ENCODE peak calls at places on chromosomes 3 and 15, in six cellular contexts. O is AG04449; L is CD8-positive, alpha-beta T cell; B is lower leg skin; Q is left ventricle myocardium inferior; K is RWPE1. E is an unnamed sample.

GRCh38 chr3:147653309-147653923 is 244.3 kb downstream of the ZIC1 start:
- DNase-seq in Q (no peak), K (no peak), O (no peak), L (no peak), B (no peak), E (no peak)

GRCh38 chr15:43370310-43370974 is 401 bp downstream of the ZSCAN29 start:
- DNase-seq in K (peak; percentile 53), L (no peak), Q (peak; percentile 15), O (no peak), B (no peak), E (no peak)

GRCh38 chr15:52733078-52733477 is 53.9 kb upstream of the ATOSA start:
- DNase-seq in O (no peak), B (no peak), K (no peak), Q (no peak), L (no peak), E (no peak)

GRCh38 chr3:73021301-73021700 is 24.7 kb downstream of the PPP4R2 start:
- DNase-seq in O (no peak), Q (no peak), L (no peak), K (no peak), B (no peak), E (no peak)

GRCh38 chr3:4417449-4417848 is 49.6 kb downstream of the SUMF1 start:
- DNase-seq in L (no peak), O (no peak), B (no peak), K (peak; percentile 6), Q (no peak), E (no peak)

GRCh38 chr15:65611888-65612615 is 1.1 kb upstream of the INTS14 start:
- DNase-seq in Q (no peak), K (no peak), L (no peak), O (no peak), B (no peak), E (no peak)

GRCh38 chr15:41913251-41913650 is 19.4 kb upstream of the SPTBN5 start:
- DNase-seq in Q (no peak), L (no peak), B (no peak), O (no peak), K (no peak), E (no peak)

GRCh38 chr3:101842245-101842934 is 6.9 kb upstream of the NFKBIZ start:
- DNase-seq in O (no peak), Q (no peak), L (no peak), K (no peak), B (no peak), E (no peak)

GRCh38 chr3:106049876-106050275 is 181.1 kb upstream of the CBLB start:
- DNase-seq in Q (no peak), O (no peak), L (no peak), B (no peak), K (no peak), E (no peak)

GRCh38 chr3:38397320-38397719 is 50.7 kb downstream of the XYLB start:
- DNase-seq in Q (peak; percentile 24), K (peak; percentile 21), B (no peak), L (no peak), O (no peak), E (no peak)

GRCh38 chr3:187165144-187165543 is 25.8 kb upstream of the RPL39L start:
- DNase-seq in O (no peak), K (peak; percentile 59), Q (no peak), L (no peak), B (no peak), E (no peak)

GRCh38 chr15:64429448-64429847 is 30.9 kb upstream of the ZNF609 start:
- DNase-seq in O (no peak), Q (no peak), K (no peak), B (no peak), L (no peak), E (no peak)

GRCh38 chr3:191414286-191414685 is 46.7 kb upstream of the PYDC2 start:
- DNase-seq in O (no peak), B (no peak), K (no peak), Q (no peak), L (no peak), E (no peak)

GRCh38 chr3:127915115-127915936 is at the start of gene KBTBD12:
- DNase-seq in Q (peak; percentile 62), L (no peak), O (no peak), K (no peak), B (no peak), E (no peak)

GRCh38 chr3:47899495-47900108 is 96.7 kb downstream of the DHX30 start:
- DNase-seq in O (no peak), K (no peak), L (no peak), B (no peak), Q (no peak), E (no peak)

GRCh38 chr15:44726136-44726535 is 10.2 kb upstream of the TRIM69 start:
- DNase-seq in Q (no peak), L (no peak), B (no peak), K (no peak), O (no peak), E (no peak)

GRCh38 chr3:45943207-45943846 is at the start of gene CXCR6:
- DNase-seq in B (peak; percentile 53), L (no peak), Q (no peak), K (no peak), O (no peak), E (no peak)

GRCh38 chr15:73329501-73330200 is 39.1 kb downstream of the HCN4 start:
- DNase-seq in K (no peak), L (no peak), O (no peak), Q (no peak), B (no peak), E (peak; percentile 34)

GRCh38 chr3:117398166-117398954 is 688.8 kb downstream of the TUSC7 start:
- DNase-seq in K (no peak), Q (no peak), O (no peak), B (no peak), L (no peak), E (no peak)

GRCh38 chr3:41893977-41894376 is 67.9 kb downstream of the ULK4 start:
- DNase-seq in O (peak; percentile 10), K (peak; percentile 31), B (no peak), L (no peak), Q (no peak), E (no peak)
- TF ChIP-seq CTCF in O (peak; percentile 5), K (peak; percentile 24), B (no peak), L (peak; percentile 52), Q (peak; percentile 68), E (peak; percentile 49)

DNA sequence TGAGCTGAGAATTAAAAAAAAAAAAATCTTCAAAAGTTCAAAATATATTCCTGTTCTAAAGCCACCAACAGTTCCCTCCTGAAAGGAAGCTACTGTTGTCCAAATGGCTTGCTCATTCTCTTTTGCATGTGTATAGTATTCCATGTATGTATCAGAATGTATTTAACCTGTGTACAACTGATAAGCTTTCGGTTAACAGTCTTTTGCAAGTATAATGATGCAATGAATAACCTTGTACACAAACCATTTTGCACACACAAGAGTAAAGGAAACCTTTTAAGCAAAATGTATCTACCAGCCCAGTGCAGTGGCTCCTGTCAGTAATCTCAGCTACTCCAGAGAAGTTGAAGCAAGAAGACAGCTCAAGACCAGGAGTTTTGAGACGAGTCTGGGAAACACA is 32.6 kb downstream of the TOPBP1 start:
- DNase-seq in O (no peak), Q (no peak), L (no peak), K (no peak), B (no peak), E (no peak)
- TF ChIP-seq CTCF in O (no peak), Q (no peak), L (no peak), K (no peak), B (no peak), E (no peak)

GRCh38 chr3:87206070-87206469 is 21.0 kb upstream of the CHMP2B start:
- DNase-seq in L (no peak), B (no peak), O (peak; percentile 59), K (peak; percentile 71), Q (no peak), E (no peak)

GRCh38 chr3:87207500-87207899 is 19.6 kb upstream of the CHMP2B start:
- DNase-seq in L (no peak), K (peak; percentile 54), O (no peak), Q (no peak), B (no peak), E (no peak)

GRCh38 chr3:87203807-87204206 is 23.3 kb upstream of the CHMP2B start:
- DNase-seq in L (no peak), B (no peak), Q (no peak), K (no peak), O (no peak), E (no peak)

GRCh38 chr3:87206635-87207034 is 20.5 kb upstream of the CHMP2B start:
- DNase-seq in Q (no peak), O (no peak), L (no peak), K (no peak), B (no peak), E (no peak)

GRCh38 chr3:87209115-87209514 is 18.0 kb upstream of the CHMP2B start:
- DNase-seq in Q (no peak), B (no peak), L (no peak), K (no peak), O (no peak), E (no peak)
- TF ChIP-seq CTCF in Q (no peak), B (no peak), L (no peak), K (no peak), O (no peak), E (no peak)

DNA sequence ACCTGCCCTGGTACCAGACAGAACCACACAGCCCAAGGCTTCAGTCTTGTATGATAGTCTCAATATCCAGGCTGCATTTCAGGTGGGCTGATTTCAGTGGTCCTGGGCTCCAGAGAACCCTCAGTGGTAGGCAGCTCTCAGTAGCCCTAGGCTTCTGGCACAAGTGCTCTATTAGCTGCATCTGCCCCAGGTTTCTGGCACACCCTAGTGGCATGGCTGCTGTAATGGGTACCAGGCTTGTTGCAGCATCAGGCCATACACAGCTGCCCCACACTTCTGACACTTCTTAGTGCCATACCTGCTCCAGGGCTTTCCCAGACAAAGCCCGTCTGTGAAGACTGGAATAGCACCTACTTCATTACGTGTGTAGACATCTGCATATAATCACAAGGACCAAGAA is 1062.2 kb upstream of the EPHA6 start:
- DNase-seq in L (no peak), K (no peak), B (peak; percentile 62), O (no peak), Q (no peak), E (no peak)
- TF ChIP-seq CTCF in L (no peak), K (no peak), B (no peak), O (no peak), Q (no peak), E (no peak)

E was measured in CD14-positive monocyte.